ENCODE peak calls at places on chromosomes 7 and 10, in six cellular contexts. G is effector memory CD4-positive, alpha-beta T cell; X is CD8-positive, alpha-beta T cell; N is left lung; M is heart left ventricle; P is colonic mucosa. L is an unnamed sample.

GRCh38 chr7:113087278-113087998 is 811 bp upstream of the GPR85 start:
- DNase-seq in G (no peak), X (no peak), N (no peak), M (no peak), P (no peak), L (no peak)

GRCh38 chr7:99677646-99678045 is 2.1 kb downstream of the CYP3A5 start:
- DNase-seq in G (no peak), X (no peak), N (no peak), M (no peak), P (no peak), L (no peak)

GRCh38 chr10:80260295-80261243 is 28.9 kb downstream of the MAT1A start:
- DNase-seq in G (no peak), X (peak; percentile 56), N (no peak), M (no peak), P (peak; percentile 34), L (peak; percentile 32)

GRCh38 chr7:45923290-45923689 is 2.2 kb upstream of the IGFBP3 start:
- DNase-seq in G (no peak), X (peak; percentile 69), N (peak; percentile 73), M (peak; percentile 75), P (peak; percentile 74), L (peak; percentile 48)

GRCh38 chr10:29105516-29106215 is 183.2 kb upstream of the LYZL1 start:
- DNase-seq in G (no peak), X (no peak), N (no peak), M (no peak), P (no peak), L (no peak)

GRCh38 chr10:113301342-113301984 is 251.4 kb upstream of the HABP2 start:
- DNase-seq in G (no peak), X (no peak), N (no peak), M (no peak), P (no peak), L (no peak)

GRCh38 chr10:76038696-76039095 is 607.3 kb downstream of the LRMDA start:
- DNase-seq in G (no peak), X (no peak), N (no peak), M (no peak), P (no peak), L (no peak)

GRCh38 chr10:72328045-72328828 is 26.5 kb downstream of the DNAJB12 start:
- DNase-seq in G (no peak), X (no peak), N (peak; percentile 72), M (peak; percentile 84), P (peak; percentile 77), L (no peak)

GRCh38 chr7:631291-631711 is 95.2 kb upstream of the DNAAF5 start:
- DNase-seq in G (no peak), X (no peak), N (no peak), M (no peak), P (no peak), L (no peak)

GRCh38 chr7:20352573-20353304 is 22.0 kb downstream of the ITGB8 start:
- DNase-seq in G (no peak), X (no peak), N (no peak), M (no peak), P (no peak), L (no peak)

DNA sequence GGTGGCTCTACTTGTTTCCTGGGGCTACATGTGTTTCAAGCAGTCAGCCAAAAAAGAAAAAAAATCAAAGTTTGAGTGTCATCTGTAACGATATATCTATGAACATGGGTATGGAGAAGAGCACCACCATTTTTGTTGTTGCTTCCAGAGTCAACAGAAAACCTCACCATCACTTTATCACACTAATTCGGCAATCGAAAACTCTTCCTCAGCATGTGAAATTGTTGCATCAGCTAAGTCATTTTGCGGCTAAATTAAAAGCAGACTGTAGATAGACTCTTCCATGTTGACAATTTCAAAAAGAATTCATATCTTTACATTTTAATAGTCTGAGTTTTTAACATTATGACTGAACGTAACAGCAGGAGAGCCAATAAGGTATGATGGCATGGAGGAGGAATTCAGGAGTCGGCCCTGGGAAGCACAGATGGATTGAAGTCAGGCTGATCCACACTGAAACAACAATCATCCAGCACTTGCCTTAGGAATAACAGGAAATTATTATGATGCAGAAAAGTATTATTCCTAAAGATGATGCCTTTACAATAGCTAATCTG is 455.7 kb upstream of the KLF6 start:
- DNase-seq in G (no peak), X (no peak), N (no peak), M (no peak), P (no peak), L (no peak)
- H3K4me3 ChIP-seq in G (no peak overlapping the region), X (no peak overlapping the region), N (no peak overlapping the region), M (peak overlapping the region; percentile 51), P (no peak overlapping the region), L (no peak overlapping the region)

GRCh38 chr7:130995252-130996081 is 261.5 kb upstream of the KLF14 start:
- DNase-seq in G (no peak), X (no peak), N (no peak), M (no peak), P (peak; percentile 71), L (no peak)
- H3K4me1 ChIP-seq in G (peaks cover 73% of the 10 kb centered on the region), X (peaks cover 77% of the 10 kb centered on the region), N (peaks cover 86% of the 10 kb centered on the region), M (peaks cover 22% of the 10 kb centered on the region), P (peaks cover 29% of the 10 kb centered on the region), L (peaks cover 96% of the 10 kb centered on the region)

GRCh38 chr10:91774571-91774970 is 23.7 kb upstream of the TNKS2 start:
- DNase-seq in G (no peak), X (no peak), N (no peak), M (no peak), P (no peak), L (no peak)
- H3K4me3 ChIP-seq in G (no peak overlapping the region), X (no peak overlapping the region), N (no peak overlapping the region), M (no peak overlapping the region), P (no peak overlapping the region), L (no peak overlapping the region)

GRCh38 chr10:100041620-100042019 is 31.9 kb upstream of the DNMBP start:
- DNase-seq in G (no peak), X (no peak), N (no peak), M (peak; percentile 27), P (no peak), L (no peak)
- H3K4me1 ChIP-seq in G (no peaks in the 10 kb centered on the region), X (no peaks in the 10 kb centered on the region), N (peaks cover 8% of the 10 kb centered on the region), M (no peaks in the 10 kb centered on the region), P (peaks cover 7% of the 10 kb centered on the region), L (no peaks in the 10 kb centered on the region)

GRCh38 chr7:5495581-5496375 is 72.1 kb upstream of the TNRC18 start:
- DNase-seq in G (no peak), X (no peak), N (no peak), M (peak; percentile 86), P (no peak), L (no peak)

GRCh38 chr7:5497158-5498103 is 73.8 kb upstream of the TNRC18 start:
- DNase-seq in G (no peak), X (no peak), N (no peak), M (no peak), P (no peak), L (no peak)

GRCh38 chr7:5494320-5494682 is 70.7 kb upstream of the TNRC18 start:
- DNase-seq in G (no peak), X (no peak), N (no peak), M (no peak), P (no peak), L (no peak)

GRCh38 chr7:5492249-5493020 is 68.8 kb upstream of the TNRC18 start:
- DNase-seq in G (no peak), X (no peak), N (no peak), M (no peak), P (no peak), L (no peak)

GRCh38 chr7:5494683-5495561 is 71.3 kb upstream of the TNRC18 start:
- DNase-seq in G (peak; percentile 68), X (peak; percentile 87), N (peak; percentile 78), M (peak; percentile 82), P (peak; percentile 72), L (peak; percentile 82)
- H3K4me3 ChIP-seq in G (no peak overlapping the region), X (peak overlapping the region; percentile 48), N (peak overlapping the region; percentile 14), M (peak overlapping the region; percentile 31), P (peak overlapping the region; percentile 9), L (no peak overlapping the region)

DNA sequence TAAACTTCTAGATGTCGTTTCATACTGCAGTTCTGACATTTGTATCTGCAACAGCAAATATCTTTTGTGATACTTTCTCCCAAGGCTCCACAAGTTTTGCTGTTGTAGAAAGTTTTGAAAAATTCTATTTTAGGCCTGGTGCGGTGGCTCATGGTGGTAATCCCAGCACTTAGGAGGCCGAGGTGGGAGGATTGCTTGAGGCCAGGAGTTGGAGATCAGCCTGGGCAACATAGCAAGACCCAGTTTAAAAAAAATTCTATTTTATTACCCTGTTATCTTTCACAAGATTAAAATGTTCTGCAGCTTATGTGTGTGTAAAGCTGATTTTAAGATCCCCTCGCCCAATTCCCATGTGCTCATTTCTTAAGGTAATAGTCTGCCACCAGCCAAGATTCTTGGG is 1.4 kb downstream of the SND1 start:
- DNase-seq in G (no peak), X (no peak), N (no peak), M (no peak), P (no peak), L (no peak)
- H3K4me1 ChIP-seq in G (peaks cover 13% of the 10 kb centered on the region), X (peaks cover 35% of the 10 kb centered on the region), N (peaks cover 58% of the 10 kb centered on the region), M (no peaks in the 10 kb centered on the region), P (no peaks in the 10 kb centered on the region), L (peaks cover 27% of the 10 kb centered on the region)

DNA sequence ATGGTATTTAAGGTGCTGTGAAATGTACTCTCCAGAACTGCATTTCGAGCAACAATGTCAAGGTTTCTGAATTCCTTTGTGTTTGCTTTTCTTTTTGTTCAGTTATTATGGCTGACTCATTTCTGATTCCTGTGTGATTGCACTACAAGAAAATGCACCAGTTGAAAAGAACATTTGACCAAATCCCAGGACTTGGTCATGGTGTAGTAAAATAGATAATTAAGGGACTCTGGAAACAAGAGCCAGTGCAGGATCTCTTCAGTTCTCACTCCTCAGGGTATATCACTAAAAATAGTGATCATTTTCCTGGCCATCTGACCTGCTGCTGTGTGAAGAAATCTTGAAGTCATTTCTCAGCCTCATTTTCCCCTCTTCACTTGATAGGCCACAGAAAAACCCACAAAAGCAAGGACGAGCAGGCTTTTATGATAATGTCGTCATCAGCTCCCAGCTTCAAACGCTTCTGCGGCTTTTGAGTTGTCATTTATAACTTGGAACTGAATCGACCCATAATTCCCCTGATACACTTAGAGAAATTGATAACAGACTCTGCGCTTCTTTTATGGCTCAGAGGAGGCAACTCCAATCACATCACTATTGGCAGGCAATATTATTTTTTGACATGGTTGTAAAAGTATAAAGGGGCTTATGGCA is 274.7 kb downstream of the HDAC9 start:
- DNase-seq in G (no peak), X (no peak), N (no peak), M (no peak), P (no peak), L (no peak)
- H3K4me3 ChIP-seq in G (no peak overlapping the region), X (no peak overlapping the region), N (no peak overlapping the region), M (no peak overlapping the region), P (no peak overlapping the region), L (no peak overlapping the region)

GRCh38 chr7:12725575-12726316 is 38.3 kb downstream of the ARL4A start:
- DNase-seq in G (no peak), X (no peak), N (no peak), M (no peak), P (no peak), L (no peak)

GRCh38 chr7:12728192-12728538 is 40.7 kb downstream of the ARL4A start:
- DNase-seq in G (no peak), X (no peak), N (no peak), M (no peak), P (no peak), L (no peak)

GRCh38 chr7:12729112-12729511 is 41.7 kb downstream of the ARL4A start:
- DNase-seq in G (no peak), X (no peak), N (peak; percentile 60), M (peak; percentile 89), P (peak; percentile 54), L (no peak)

GRCh38 chr7:12727455-12728191 is 40.2 kb downstream of the ARL4A start:
- DNase-seq in G (no peak), X (no peak), N (no peak), M (no peak), P (no peak), L (no peak)

GRCh38 chr7:12726908-12727307 is 39.5 kb downstream of the ARL4A start:
- DNase-seq in G (no peak), X (no peak), N (no peak), M (no peak), P (no peak), L (no peak)
- H3K4me1 ChIP-seq in G (peaks cover 11% of the 10 kb centered on the region), X (peaks cover 15% of the 10 kb centered on the region), N (peaks cover 12% of the 10 kb centered on the region), M (peaks cover 4% of the 10 kb centered on the region), P (no peaks in the 10 kb centered on the region), L (peaks cover 17% of the 10 kb centered on the region)

GRCh38 chr7:131326576-131326975 is 1.1 kb upstream of the MKLN1 start:
- DNase-seq in G (no peak), X (no peak), N (no peak), M (no peak), P (no peak), L (no peak)
- H3K4me3 ChIP-seq in G (peak overlapping the region; percentile 98), X (peak overlapping the region; percentile 95), N (peak overlapping the region; percentile 71), M (peak overlapping the region; percentile 82), P (peak overlapping the region; percentile 76), L (peak overlapping the region; percentile 91)

L was measured in CD4-positive, CD25-positive, alpha-beta regulatory T cell.